ENCODE peak calls at places on chromosomes 16 and 17, in ten cellular contexts. Z is SJSA1; M is tibial nerve; C is CD8-positive, alpha-beta memory T cell; G is sigmoid colon; Q is effector memory CD4-positive, alpha-beta T cell; B is ascending aorta; H is K562; J is ovary; S is H9. O is an unnamed sample. For H3K4me1, the result is how much of the 10 kb centered on the place peaks cover.

GRCh38 chr16:75420987-75421819 is 12.1 kb downstream of the CFDP1 start:
- DNase-seq in Z (no peak), M (peak), C (no peak), G (peak), Q (no peak), B (no peak), H (peak), J (peak), S (peak), O (no peak)

GRCh38 chr17:79781691-79782575 is 4.0 kb downstream of the CBX2 start:
- DNase-seq in Z (no peak), M (no peak), C (no peak), G (no peak), Q (no peak), B (no peak), H (no peak), J (no peak), S (no peak), O (no peak)

GRCh38 chr17:8956521-8956920 is 9.0 kb downstream of the PIK3R5 start:
- DNase-seq in Z (no peak), M (no peak), C (no peak), G (no peak), Q (no peak), B (no peak), H (no peak), J (no peak), S (no peak), O (no peak)

GRCh38 chr16:48999508-48999907 is 282.1 kb downstream of the CBLN1 start:
- DNase-seq in Z (no peak), M (no peak), C (no peak), G (peak), Q (no peak), B (no peak), H (no peak), J (no peak), S (no peak), O (no peak)

GRCh38 chr17:65455972-65456343 is 105.5 kb downstream of the AXIN2 start:
- DNase-seq in Z (no peak), M (no peak), C (no peak), G (no peak), Q (no peak), B (no peak), H (no peak), J (no peak), S (peak), O (no peak)

GRCh38 chr17:42535400-42536047 is 517 bp upstream of the NAGLU start:
- DNase-seq in Z (no peak), M (no peak), C (no peak), G (no peak), Q (no peak), B (no peak), H (no peak), J (no peak), S (no peak), O (no peak)

GRCh38 chr17:70916469-70916868 is 747.1 kb downstream of the KCNJ2 start:
- DNase-seq in Z (no peak), M (no peak), C (no peak), G (no peak), Q (no peak), B (no peak), H (no peak), J (no peak), S (no peak), O (no peak)

GRCh38 chr17:73936908-73937627 is 266.4 kb upstream of the RPL38 start:
- DNase-seq in Z (no peak), M (no peak), C (no peak), G (no peak), Q (no peak), B (no peak), H (no peak), J (no peak), S (no peak), O (no peak)

GRCh38 chr16:4272114-4272954 is 489 bp downstream of the TFAP4 start:
- DNase-seq in Z (peak), M (no peak), C (no peak), G (peak), Q (no peak), B (peak), H (peak), J (no peak), S (peak), O (no peak)

GRCh38 chr17:46787478-46787877 is 31.0 kb downstream of the WNT3 start:
- DNase-seq in Z (no peak), M (no peak), C (no peak), G (no peak), Q (no peak), B (no peak), H (no peak), J (no peak), S (no peak), O (no peak)

GRCh38 chr17:80116923-80117380 is 15.6 kb downstream of the GAA start:
- DNase-seq in Z (no peak), M (no peak), C (no peak), G (no peak), Q (no peak), B (peak), H (no peak), J (no peak), S (peak), O (no peak)

GRCh38 chr17:30969989-30970680 is 704 bp upstream of the RNF135 start:
- DNase-seq in Z (no peak), M (no peak), C (no peak), G (no peak), Q (no peak), B (peak), H (no peak), J (no peak), S (peak), O (peak)

GRCh38 chr17:79214940-79215604 is 140.4 kb downstream of the ENGASE start:
- DNase-seq in Z (no peak), M (no peak), C (no peak), G (no peak), Q (no peak), B (no peak), H (no peak), J (no peak), S (no peak), O (no peak)

GRCh38 chr16:78444-79145 is 570 bp downstream of the MPG start:
- DNase-seq in Z (peak), M (no peak), C (no peak), G (peak), Q (no peak), B (peak), H (no peak), J (no peak), S (no peak), O (no peak)

GRCh38 chr16:49622084-49622390 is 233.9 kb downstream of the ZNF423 start:
- DNase-seq in Z (no peak), M (no peak), C (no peak), G (peak), Q (no peak), B (peak), H (no peak), J (peak), S (no peak), O (no peak)

GRCh38 chr17:60901222-60901621 is 223.6 kb downstream of the BCAS3 start:
- DNase-seq in Z (peak), M (no peak), C (no peak), G (no peak), Q (no peak), B (no peak), H (no peak), J (no peak), S (no peak), O (no peak)

GRCh38 chr17:1730345-1731193 is 6.1 kb downstream of the WDR81 start:
- DNase-seq in Z (no peak), M (peak), C (no peak), G (peak), Q (no peak), B (peak), H (peak), J (peak), S (no peak), O (no peak)

GRCh38 chr16:3470723-3471122 is 24.6 kb downstream of the C16orf90 start:
- DNase-seq in Z (no peak), M (no peak), C (no peak), G (no peak), Q (no peak), B (no peak), H (no peak), J (no peak), S (no peak), O (no peak)

GRCh38 chr17:64615025-64615677 is 47.0 kb downstream of the SMURF2 start:
- DNase-seq in Z (peak), M (no peak), C (no peak), G (no peak), Q (no peak), B (no peak), H (no peak), J (no peak), S (no peak), O (no peak)

GRCh38 chr16:56448005-56448404 is 3.1 kb downstream of the NUDT21 start:
- DNase-seq in Z (no peak), M (no peak), C (no peak), G (no peak), Q (no peak), B (no peak), H (no peak), J (no peak), S (no peak), O (no peak)

GRCh38 chr16:80623376-80623775 is 82.6 kb downstream of the DYNLRB2 start:
- DNase-seq in Z (no peak), M (no peak), C (no peak), G (no peak), Q (no peak), B (no peak), H (no peak), J (no peak), S (no peak), O (peak)

GRCh38 chr17:19937522-19937921 is 40.1 kb downstream of the AKAP10 start:
- DNase-seq in Z (no peak), M (no peak), C (no peak), G (no peak), Q (no peak), B (no peak), H (no peak), J (no peak), S (no peak), O (no peak)

GRCh38 chr16:14310519-14310991 is 239.4 kb downstream of the MRTFB start:
- DNase-seq in Z (peak), M (no peak), C (no peak), G (no peak), Q (no peak), B (no peak), H (peak), J (no peak), S (peak), O (no peak)

GRCh38 chr17:68344701-68345136 is 53.4 kb downstream of the ARSG start:
- DNase-seq in Z (peak), M (no peak), C (peak), G (no peak), Q (peak), B (no peak), H (no peak), J (no peak), S (no peak), O (no peak)

GRCh38 chr17:83057397-83057761 is 22.0 kb upstream of the METRNL start:
- DNase-seq in Z (no peak), M (peak), C (no peak), G (no peak), Q (no peak), B (peak), H (no peak), J (no peak), S (peak), O (no peak)

GRCh38 chr17:74759243-74759801 is 10.9 kb downstream of the NHERF1 start:
- DNase-seq in Z (peak), M (no peak), C (peak), G (no peak), Q (peak), B (no peak), H (no peak), J (no peak), S (no peak), O (no peak)

GRCh38 chr16:12449795-12450194 is 353.9 kb downstream of the CPPED1 start:
- DNase-seq in Z (no peak), M (no peak), C (no peak), G (peak), Q (no peak), B (no peak), H (no peak), J (no peak), S (no peak), O (peak)

GRCh38 chr17:40335620-40336019 is 26.6 kb downstream of the RARA start:
- DNase-seq in Z (no peak), M (no peak), C (no peak), G (no peak), Q (no peak), B (no peak), H (no peak), J (no peak), S (no peak), O (no peak)

GRCh38 chr17:55723488-55723848 is 804 bp upstream of the TMEM100 start:
- DNase-seq in Z (no peak), M (no peak), C (no peak), G (no peak), Q (no peak), B (no peak), H (no peak), J (no peak), S (no peak), O (no peak)

GRCh38 chr16:24624102-24624501 is 84.7 kb downstream of the RBBP6 start:
- DNase-seq in Z (no peak), M (no peak), C (no peak), G (no peak), Q (no peak), B (no peak), H (peak), J (no peak), S (no peak), O (no peak)

GRCh38 chr16:78490847-78491246 is 391.4 kb downstream of the WWOX start:
- DNase-seq in Z (no peak), M (no peak), C (no peak), G (no peak), Q (no peak), B (peak), H (no peak), J (no peak), S (no peak), O (no peak)

GRCh38 chr16:711084-711483 is 3.8 kb upstream of the METRN start:
- DNase-seq in Z (no peak), M (no peak), C (no peak), G (no peak), Q (no peak), B (no peak), H (no peak), J (no peak), S (no peak), O (no peak)

GRCh38 chr17:33816842-33817241 is 438.2 kb upstream of the CCL2 start:
- DNase-seq in Z (no peak), M (no peak), C (no peak), G (no peak), Q (no peak), B (no peak), H (no peak), J (no peak), S (no peak), O (no peak)

GRCh38 chr17:65074778-65075250 is 18.3 kb upstream of the GNA13 start:
- DNase-seq in Z (peak), M (no peak), C (no peak), G (peak), Q (no peak), B (no peak), H (peak), J (peak), S (no peak), O (no peak)

GRCh38 chr17:61570118-61570517 is 20.9 kb downstream of the NACA2 start:
- DNase-seq in Z (no peak), M (no peak), C (no peak), G (no peak), Q (no peak), B (no peak), H (no peak), J (no peak), S (no peak), O (no peak)

GRCh38 chr16:6157806-6158205 is 1060.2 kb upstream of the EEF2KMT start:
- DNase-seq in Z (no peak), M (no peak), C (no peak), G (no peak), Q (no peak), B (no peak), H (no peak), J (no peak), S (no peak), O (no peak)

GRCh38 chr17:14301279-14301760 is 439 bp downstream of the HS3ST3B1 start:
- DNase-seq in Z (no peak), M (no peak), C (peak), G (no peak), Q (no peak), B (no peak), H (peak), J (no peak), S (no peak), O (no peak)

GRCh38 chr17:76868669-76869208 is 535 bp downstream of the MGAT5B start:
- DNase-seq in Z (peak), M (no peak), C (no peak), G (no peak), Q (no peak), B (no peak), H (no peak), J (no peak), S (no peak), O (no peak)

GRCh38 chr17:46152423-46152822 is 40.8 kb downstream of the KANSL1 start:
- DNase-seq in Z (no peak), M (no peak), C (no peak), G (no peak), Q (no peak), B (no peak), H (no peak), J (no peak), S (no peak), O (no peak)

GRCh38 chr17:36092228-36092627 is 2.3 kb upstream of the CCL3 start:
- DNase-seq in Z (no peak), M (no peak), C (no peak), G (no peak), Q (no peak), B (no peak), H (no peak), J (no peak), S (peak), O (no peak)
- H3K4me1 ChIP-seq in Z (under half), M (under half), C (under half), G (under half), Q (under half), B (under half), H (under half), J (under half), S (under half), O (under half)

DNA sequence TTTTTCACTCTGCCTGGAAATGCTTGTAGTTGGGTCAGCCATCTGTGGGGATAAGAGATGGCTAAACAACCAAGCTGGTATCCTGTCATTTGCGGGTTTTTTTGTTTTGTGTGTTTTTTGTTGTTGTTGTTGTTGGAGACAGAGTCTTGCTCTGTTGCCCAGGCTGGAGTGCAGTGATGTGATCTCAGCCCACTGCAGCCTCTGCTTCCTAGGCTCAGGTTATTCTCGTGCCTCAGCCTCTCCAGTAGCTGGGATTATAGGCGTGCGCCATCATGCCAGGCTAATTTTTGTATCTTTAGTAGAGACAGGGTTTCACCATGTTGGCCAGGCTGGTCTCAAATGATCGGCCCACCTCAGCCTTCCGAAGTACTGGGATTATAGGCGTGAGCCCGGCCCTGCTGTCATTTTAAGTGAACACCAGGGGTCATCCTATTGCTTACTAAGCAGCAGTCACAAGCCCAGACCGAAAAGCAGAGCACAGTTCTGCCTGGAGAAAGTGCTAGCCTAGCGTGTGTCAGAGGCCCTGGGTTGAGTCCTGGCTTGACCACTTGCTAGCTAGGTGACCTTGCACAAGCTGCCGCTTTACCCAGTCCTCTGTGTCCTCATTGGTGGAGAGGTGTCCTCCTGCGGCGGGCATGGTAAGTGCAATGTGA is 4.6 kb downstream of the SMCR8 start:
- DNase-seq in Z (no peak), M (no peak), C (no peak), G (peak), Q (no peak), B (no peak), H (no peak), J (no peak), S (peak), O (peak)
- H3K4me1 ChIP-seq in Z (under half), M (under half), C (under half), G (half or more), Q (under half), B (under half), H (under half), J (under half), S (under half), O (under half)

GRCh38 chr16:68246671-68247070 is 1.5 kb downstream of the PLA2G15 start:
- DNase-seq in Z (no peak), M (no peak), C (no peak), G (no peak), Q (no peak), B (no peak), H (no peak), J (no peak), S (no peak), O (no peak)
- H3K4me1 ChIP-seq in Z (under half), M (under half), C (under half), G (under half), Q (under half), B (under half), H (under half), J (under half), S (under half), O (under half)

GRCh38 chr17:6325741-6326140 is 109.2 kb downstream of the AIPL1 start:
- DNase-seq in Z (no peak), M (no peak), C (no peak), G (no peak), Q (no peak), B (no peak), H (no peak), J (no peak), S (no peak), O (no peak)
- H3K4me1 ChIP-seq in Z (under half), M (under half), C (under half), G (under half), Q (under half), B (under half), H (under half), J (under half), S (under half), O (under half)

GRCh38 chr17:7437369-7437863 is 1.9 kb upstream of the FGF11 start:
- DNase-seq in Z (no peak), M (no peak), C (no peak), G (no peak), Q (no peak), B (no peak), H (no peak), J (no peak), S (no peak), O (no peak)
- H3K4me1 ChIP-seq in Z (under half), M (under half), C (half or more), G (half or more), Q (half or more), B (under half), H (half or more), J (under half), S (under half), O (under half)

GRCh38 chr16:76931186-76931585 is 259.8 kb upstream of the MON1B start:
- DNase-seq in Z (no peak), M (no peak), C (no peak), G (no peak), Q (no peak), B (no peak), H (no peak), J (no peak), S (no peak), O (no peak)
- H3K4me1 ChIP-seq in Z (under half), M (under half), C (under half), G (under half), Q (under half), B (under half), H (under half), J (under half), S (under half), O (under half)

GRCh38 chr16:64417711-64418227 is 704.1 kb downstream of the CDH11 start:
- DNase-seq in Z (peak), M (no peak), C (no peak), G (no peak), Q (no peak), B (no peak), H (no peak), J (no peak), S (no peak), O (no peak)

GRCh38 chr16:64426131-64426666 is 695.7 kb downstream of the CDH11 start:
- DNase-seq in Z (no peak), M (no peak), C (no peak), G (no peak), Q (no peak), B (no peak), H (no peak), J (no peak), S (no peak), O (no peak)

GRCh38 chr16:64419832-64420231 is 702.0 kb downstream of the CDH11 start:
- DNase-seq in Z (no peak), M (no peak), C (no peak), G (no peak), Q (no peak), B (no peak), H (no peak), J (no peak), S (no peak), O (no peak)

GRCh38 chr16:64416232-64417010 is 705.4 kb downstream of the CDH11 start:
- DNase-seq in Z (peak), M (no peak), C (no peak), G (no peak), Q (no peak), B (no peak), H (no peak), J (no peak), S (no peak), O (no peak)

DNA sequence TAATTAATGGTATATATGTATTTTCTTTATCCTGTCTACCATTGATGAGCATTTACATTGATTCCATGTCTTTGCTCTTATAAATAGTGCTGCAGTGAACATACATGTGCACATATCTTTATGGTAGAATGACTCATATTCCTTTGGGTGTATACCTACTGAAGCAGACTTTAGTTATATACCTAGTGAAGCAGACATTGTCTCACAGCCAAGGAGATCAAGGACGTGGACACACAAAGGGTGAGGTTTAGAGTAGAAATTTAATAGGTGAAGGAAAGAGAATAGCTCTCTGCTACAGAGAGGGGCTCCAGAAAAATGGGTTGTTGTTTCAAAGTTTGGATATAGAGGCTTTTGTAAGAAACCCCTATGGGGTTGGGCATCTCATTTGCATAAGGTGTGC is 700.3 kb downstream of the CDH11 start:
- DNase-seq in Z (no peak), M (no peak), C (no peak), G (no peak), Q (no peak), B (no peak), H (no peak), J (no peak), S (no peak), O (no peak)
- H3K4me1 ChIP-seq in Z (under half), M (under half), C (under half), G (under half), Q (under half), B (under half), H (under half), J (under half), S (under half), O (under half)